ENCODE peak calls at places on chromosomes 12 and 14, in six cellular contexts. One of them, this sample, is unnamed.

GRCh38 chr14:44767646-44768173 is 194.0 kb downstream of the KLHL28 start:
- DNase-seq in CD8-positive, alpha-beta memory T cell: no peak
- DNase-seq in naive thymus-derived CD4-positive, alpha-beta T cell: no peak
- DNase-seq in fibroblast of lung: no peak
- DNase-seq in esophagus squamous epithelium: no peak
- DNase-seq in IMR-90: no peak
- DNase-seq in this sample: no peak

GRCh38 chr12:51959211-51959610 is 7.7 kb downstream of the ACVR1B start:
- DNase-seq in CD8-positive, alpha-beta memory T cell: no peak
- DNase-seq in IMR-90: peak; percentile 41
- DNase-seq in fibroblast of lung: no peak
- DNase-seq in esophagus squamous epithelium: no peak
- DNase-seq in naive thymus-derived CD4-positive, alpha-beta T cell: no peak
- DNase-seq in this sample: no peak

GRCh38 chr14:89630096-89630829 is 213.2 kb upstream of the FOXN3 start:
- DNase-seq in naive thymus-derived CD4-positive, alpha-beta T cell: no peak
- DNase-seq in CD8-positive, alpha-beta memory T cell: no peak
- DNase-seq in esophagus squamous epithelium: no peak
- DNase-seq in fibroblast of lung: peak; percentile 62
- DNase-seq in IMR-90: no peak
- DNase-seq in this sample: no peak

GRCh38 chr14:59278111-59278510 is 89.6 kb downstream of the DAAM1 start:
- DNase-seq in CD8-positive, alpha-beta memory T cell: no peak
- DNase-seq in naive thymus-derived CD4-positive, alpha-beta T cell: no peak
- DNase-seq in esophagus squamous epithelium: no peak
- DNase-seq in fibroblast of lung: peak; percentile 96
- DNase-seq in IMR-90: peak; percentile 94
- DNase-seq in this sample: no peak

GRCh38 chr12:65895759-65896656 is 71.7 kb downstream of the HMGA2 start:
- DNase-seq in IMR-90: no peak
- DNase-seq in fibroblast of lung: peak; percentile 69
- DNase-seq in naive thymus-derived CD4-positive, alpha-beta T cell: no peak
- DNase-seq in esophagus squamous epithelium: no peak
- DNase-seq in CD8-positive, alpha-beta memory T cell: no peak
- DNase-seq in this sample: no peak

GRCh38 chr12:99911967-99912366 is 72.8 kb downstream of the ANKS1B start:
- DNase-seq in naive thymus-derived CD4-positive, alpha-beta T cell: no peak
- DNase-seq in IMR-90: no peak
- DNase-seq in CD8-positive, alpha-beta memory T cell: no peak
- DNase-seq in esophagus squamous epithelium: no peak
- DNase-seq in fibroblast of lung: peak; percentile 22
- DNase-seq in this sample: no peak

GRCh38 chr14:75279153-75279738 is 618 bp downstream of the FOS start:
- DNase-seq in fibroblast of lung: peak; percentile 86
- DNase-seq in IMR-90: peak; percentile 83
- DNase-seq in naive thymus-derived CD4-positive, alpha-beta T cell: peak; percentile 85
- DNase-seq in esophagus squamous epithelium: no peak
- DNase-seq in CD8-positive, alpha-beta memory T cell: peak; percentile 80
- DNase-seq in this sample: peak; percentile 68

GRCh38 chr14:94046696-94047250 is 20.6 kb downstream of the OTUB2 start:
- DNase-seq in CD8-positive, alpha-beta memory T cell: no peak
- DNase-seq in fibroblast of lung: no peak
- DNase-seq in IMR-90: no peak
- DNase-seq in esophagus squamous epithelium: no peak
- DNase-seq in naive thymus-derived CD4-positive, alpha-beta T cell: no peak
- DNase-seq in this sample: no peak

GRCh38 chr12:67456281-67456918 is 187.2 kb downstream of the CAND1 start:
- DNase-seq in naive thymus-derived CD4-positive, alpha-beta T cell: no peak
- DNase-seq in fibroblast of lung: peak; percentile 90
- DNase-seq in CD8-positive, alpha-beta memory T cell: no peak
- DNase-seq in IMR-90: peak; percentile 77
- DNase-seq in esophagus squamous epithelium: no peak
- DNase-seq in this sample: no peak

GRCh38 chr14:68807148-68807600 is 14.3 kb upstream of the ZFP36L1 start:
- DNase-seq in esophagus squamous epithelium: no peak
- DNase-seq in IMR-90: peak; percentile 94
- DNase-seq in CD8-positive, alpha-beta memory T cell: no peak
- DNase-seq in naive thymus-derived CD4-positive, alpha-beta T cell: peak; percentile 33
- DNase-seq in fibroblast of lung: peak; percentile 83
- DNase-seq in this sample: no peak

GRCh38 chr12:50925342-50925651 is 27.0 kb upstream of the HIGD1C start:
- DNase-seq in fibroblast of lung: no peak
- DNase-seq in esophagus squamous epithelium: no peak
- DNase-seq in CD8-positive, alpha-beta memory T cell: no peak
- DNase-seq in IMR-90: no peak
- DNase-seq in naive thymus-derived CD4-positive, alpha-beta T cell: no peak
- DNase-seq in this sample: no peak

GRCh38 chr14:92544051-92544730 is 30.6 kb downstream of the RIN3 start:
- DNase-seq in naive thymus-derived CD4-positive, alpha-beta T cell: no peak
- DNase-seq in IMR-90: no peak
- DNase-seq in esophagus squamous epithelium: no peak
- DNase-seq in CD8-positive, alpha-beta memory T cell: no peak
- DNase-seq in fibroblast of lung: no peak
- DNase-seq in this sample: no peak

GRCh38 chr12:40819427-40820108 is 127.3 kb downstream of the CNTN1 start:
- DNase-seq in fibroblast of lung: no peak
- DNase-seq in esophagus squamous epithelium: no peak
- DNase-seq in CD8-positive, alpha-beta memory T cell: no peak
- DNase-seq in naive thymus-derived CD4-positive, alpha-beta T cell: no peak
- DNase-seq in IMR-90: no peak
- DNase-seq in this sample: no peak

GRCh38 chr14:33765251-33765650 is 185.6 kb downstream of the EGLN3 start:
- DNase-seq in CD8-positive, alpha-beta memory T cell: no peak
- DNase-seq in IMR-90: no peak
- DNase-seq in esophagus squamous epithelium: no peak
- DNase-seq in fibroblast of lung: peak; percentile 82
- DNase-seq in naive thymus-derived CD4-positive, alpha-beta T cell: no peak
- DNase-seq in this sample: no peak

GRCh38 chr12:14836336-14837210 is 6.8 kb downstream of the ART4 start:
- DNase-seq in esophagus squamous epithelium: no peak
- DNase-seq in CD8-positive, alpha-beta memory T cell: no peak
- DNase-seq in fibroblast of lung: peak; percentile 95
- DNase-seq in naive thymus-derived CD4-positive, alpha-beta T cell: no peak
- DNase-seq in IMR-90: peak; percentile 90
- DNase-seq in this sample: no peak

GRCh38 chr14:36579573-36580140 is 2.8 kb downstream of the NKX2-8 start:
- DNase-seq in esophagus squamous epithelium: no peak
- DNase-seq in naive thymus-derived CD4-positive, alpha-beta T cell: no peak
- DNase-seq in IMR-90: no peak
- DNase-seq in CD8-positive, alpha-beta memory T cell: no peak
- DNase-seq in fibroblast of lung: no peak
- DNase-seq in this sample: no peak

GRCh38 chr14:86296173-86296572 is 766.2 kb downstream of the FLRT2 start:
- DNase-seq in esophagus squamous epithelium: no peak
- DNase-seq in IMR-90: peak; percentile 80
- DNase-seq in naive thymus-derived CD4-positive, alpha-beta T cell: no peak
- DNase-seq in CD8-positive, alpha-beta memory T cell: no peak
- DNase-seq in fibroblast of lung: peak; percentile 7
- DNase-seq in this sample: no peak

GRCh38 chr12:93572712-93573551 is 457 bp downstream of the SOCS2 start:
- DNase-seq in IMR-90: peak; percentile 23
- DNase-seq in esophagus squamous epithelium: no peak
- DNase-seq in naive thymus-derived CD4-positive, alpha-beta T cell: peak; percentile 18
- DNase-seq in CD8-positive, alpha-beta memory T cell: peak; percentile 50
- DNase-seq in fibroblast of lung: peak; percentile 56
- DNase-seq in this sample: no peak

GRCh38 chr14:90619911-90620310 is 196.3 kb downstream of the TTC7B start:
- DNase-seq in esophagus squamous epithelium: no peak
- DNase-seq in CD8-positive, alpha-beta memory T cell: no peak
- DNase-seq in fibroblast of lung: no peak
- DNase-seq in naive thymus-derived CD4-positive, alpha-beta T cell: no peak
- DNase-seq in IMR-90: no peak
- DNase-seq in this sample: no peak

GRCh38 chr12:56098592-56098991 is 5.8 kb upstream of the PA2G4 start:
- DNase-seq in CD8-positive, alpha-beta memory T cell: no peak
- DNase-seq in esophagus squamous epithelium: no peak
- DNase-seq in IMR-90: no peak
- DNase-seq in naive thymus-derived CD4-positive, alpha-beta T cell: no peak
- DNase-seq in fibroblast of lung: no peak
- DNase-seq in this sample: no peak

GRCh38 chr14:90816686-90817436 is 631 bp upstream of the TTC7B start:
- DNase-seq in naive thymus-derived CD4-positive, alpha-beta T cell: no peak
- DNase-seq in fibroblast of lung: no peak
- DNase-seq in CD8-positive, alpha-beta memory T cell: no peak
- DNase-seq in IMR-90: no peak
- DNase-seq in esophagus squamous epithelium: no peak
- DNase-seq in this sample: no peak

GRCh38 chr12:57864811-57865751 is 18.6 kb upstream of the CTDSP2 start:
- DNase-seq in esophagus squamous epithelium: no peak
- DNase-seq in fibroblast of lung: peak; percentile 86
- DNase-seq in CD8-positive, alpha-beta memory T cell: peak; percentile 57
- DNase-seq in IMR-90: peak; percentile 77
- DNase-seq in naive thymus-derived CD4-positive, alpha-beta T cell: no peak
- DNase-seq in this sample: peak; percentile 49

GRCh38 chr12:18967814-18968213 is 161.7 kb upstream of the PLEKHA5 start:
- DNase-seq in CD8-positive, alpha-beta memory T cell: no peak
- DNase-seq in fibroblast of lung: peak; percentile 48
- DNase-seq in IMR-90: no peak
- DNase-seq in esophagus squamous epithelium: no peak
- DNase-seq in naive thymus-derived CD4-positive, alpha-beta T cell: no peak
- DNase-seq in this sample: no peak

GRCh38 chr12:96198970-96199369 is 4.8 kb downstream of the ELK3 start:
- DNase-seq in naive thymus-derived CD4-positive, alpha-beta T cell: peak; percentile 32
- DNase-seq in CD8-positive, alpha-beta memory T cell: no peak
- DNase-seq in esophagus squamous epithelium: no peak
- DNase-seq in fibroblast of lung: peak; percentile 95
- DNase-seq in IMR-90: peak; percentile 96
- DNase-seq in this sample: no peak

DNA sequence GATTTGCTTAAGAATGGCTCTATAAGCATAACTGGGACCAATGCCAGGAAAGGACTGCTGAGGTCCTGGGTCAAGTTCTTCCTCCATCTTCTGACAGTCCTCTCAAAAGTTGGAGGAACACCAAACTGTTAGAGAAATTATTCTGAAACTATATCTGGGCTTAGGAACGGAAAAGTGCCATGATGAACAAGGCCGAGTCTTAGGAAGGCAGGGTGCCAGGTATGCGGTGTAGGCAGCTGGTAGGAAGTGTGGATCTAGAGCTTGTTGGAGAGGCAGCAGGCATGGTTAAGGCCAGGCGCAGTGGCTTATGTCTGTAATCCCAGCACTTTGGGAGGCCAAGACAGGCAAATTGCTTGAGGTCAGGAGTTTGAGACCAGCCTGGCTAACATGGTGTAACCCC is 7.7 kb downstream of the GNPTAB start:
- DNase-seq in esophagus squamous epithelium: no peak
- DNase-seq in fibroblast of lung: no peak
- DNase-seq in naive thymus-derived CD4-positive, alpha-beta T cell: no peak
- DNase-seq in CD8-positive, alpha-beta memory T cell: no peak
- DNase-seq in IMR-90: no peak
- DNase-seq in this sample: no peak
- H3K27ac ChIP-seq in esophagus squamous epithelium: no peak overlapping the region
- H3K27ac ChIP-seq in fibroblast of lung: no peak overlapping the region
- H3K27ac ChIP-seq in naive thymus-derived CD4-positive, alpha-beta T cell: no peak overlapping the region
- H3K27ac ChIP-seq in CD8-positive, alpha-beta memory T cell: no peak overlapping the region
- H3K27ac ChIP-seq in IMR-90: no peak overlapping the region
- H3K27ac ChIP-seq in this sample: no peak overlapping the region

DNA sequence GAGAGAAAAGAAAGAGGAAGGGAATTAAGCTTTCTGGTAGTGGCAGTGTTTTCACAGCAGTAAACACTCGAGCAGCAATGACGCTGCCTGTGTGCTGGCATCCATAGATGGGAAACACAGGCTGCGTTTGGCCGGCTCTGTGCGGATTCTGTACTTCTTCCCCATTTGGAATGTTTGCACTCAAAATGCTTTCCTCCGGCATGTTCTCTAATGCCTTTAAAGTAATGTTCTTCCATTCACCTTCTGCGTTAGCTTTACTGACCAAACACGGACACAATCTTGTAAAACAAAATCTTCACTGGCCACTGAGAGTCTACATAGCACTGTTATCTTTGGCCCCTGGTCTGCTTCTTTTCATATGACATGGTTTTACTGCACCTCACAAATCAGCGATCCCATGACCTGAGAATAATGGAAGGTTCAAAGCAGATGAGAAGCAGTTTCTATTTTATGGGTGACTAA is 31.4 kb downstream of the DCP1B start:
- DNase-seq in naive thymus-derived CD4-positive, alpha-beta T cell: no peak
- DNase-seq in IMR-90: peak; percentile 63
- DNase-seq in esophagus squamous epithelium: no peak
- DNase-seq in CD8-positive, alpha-beta memory T cell: no peak
- DNase-seq in fibroblast of lung: peak; percentile 54
- DNase-seq in this sample: no peak
- H3K27ac ChIP-seq in naive thymus-derived CD4-positive, alpha-beta T cell: no peak overlapping the region
- H3K27ac ChIP-seq in IMR-90: peak overlapping the region; percentile 33
- H3K27ac ChIP-seq in esophagus squamous epithelium: peak overlapping the region; percentile 81
- H3K27ac ChIP-seq in CD8-positive, alpha-beta memory T cell: no peak overlapping the region
- H3K27ac ChIP-seq in fibroblast of lung: peak overlapping the region; percentile 76
- H3K27ac ChIP-seq in this sample: no peak overlapping the region

GRCh38 chr14:66790101-66790500 is 282.2 kb downstream of the GPHN start:
- DNase-seq in IMR-90: no peak
- DNase-seq in esophagus squamous epithelium: no peak
- DNase-seq in fibroblast of lung: no peak
- DNase-seq in naive thymus-derived CD4-positive, alpha-beta T cell: no peak
- DNase-seq in CD8-positive, alpha-beta memory T cell: no peak
- DNase-seq in this sample: no peak
- H3K27ac ChIP-seq in IMR-90: no peak overlapping the region
- H3K27ac ChIP-seq in esophagus squamous epithelium: no peak overlapping the region
- H3K27ac ChIP-seq in fibroblast of lung: no peak overlapping the region
- H3K27ac ChIP-seq in naive thymus-derived CD4-positive, alpha-beta T cell: no peak overlapping the region
- H3K27ac ChIP-seq in CD8-positive, alpha-beta memory T cell: no peak overlapping the region
- H3K27ac ChIP-seq in this sample: no peak overlapping the region

GRCh38 chr12:62898568-62898967 is 36.4 kb downstream of the PPM1H start:
- DNase-seq in naive thymus-derived CD4-positive, alpha-beta T cell: no peak
- DNase-seq in esophagus squamous epithelium: no peak
- DNase-seq in fibroblast of lung: no peak
- DNase-seq in IMR-90: no peak
- DNase-seq in CD8-positive, alpha-beta memory T cell: no peak
- DNase-seq in this sample: no peak

GRCh38 chr12:62895351-62895750 is 39.6 kb downstream of the PPM1H start:
- DNase-seq in fibroblast of lung: no peak
- DNase-seq in IMR-90: no peak
- DNase-seq in CD8-positive, alpha-beta memory T cell: no peak
- DNase-seq in naive thymus-derived CD4-positive, alpha-beta T cell: no peak
- DNase-seq in esophagus squamous epithelium: no peak
- DNase-seq in this sample: no peak

GRCh38 chr12:62903151-62903550 is 31.8 kb downstream of the PPM1H start:
- DNase-seq in naive thymus-derived CD4-positive, alpha-beta T cell: no peak
- DNase-seq in fibroblast of lung: no peak
- DNase-seq in IMR-90: no peak
- DNase-seq in CD8-positive, alpha-beta memory T cell: no peak
- DNase-seq in esophagus squamous epithelium: no peak
- DNase-seq in this sample: no peak

GRCh38 chr12:62899568-62900390 is 35.2 kb downstream of the PPM1H start:
- DNase-seq in esophagus squamous epithelium: no peak
- DNase-seq in naive thymus-derived CD4-positive, alpha-beta T cell: no peak
- DNase-seq in fibroblast of lung: no peak
- DNase-seq in CD8-positive, alpha-beta memory T cell: no peak
- DNase-seq in IMR-90: no peak
- DNase-seq in this sample: no peak

DNA sequence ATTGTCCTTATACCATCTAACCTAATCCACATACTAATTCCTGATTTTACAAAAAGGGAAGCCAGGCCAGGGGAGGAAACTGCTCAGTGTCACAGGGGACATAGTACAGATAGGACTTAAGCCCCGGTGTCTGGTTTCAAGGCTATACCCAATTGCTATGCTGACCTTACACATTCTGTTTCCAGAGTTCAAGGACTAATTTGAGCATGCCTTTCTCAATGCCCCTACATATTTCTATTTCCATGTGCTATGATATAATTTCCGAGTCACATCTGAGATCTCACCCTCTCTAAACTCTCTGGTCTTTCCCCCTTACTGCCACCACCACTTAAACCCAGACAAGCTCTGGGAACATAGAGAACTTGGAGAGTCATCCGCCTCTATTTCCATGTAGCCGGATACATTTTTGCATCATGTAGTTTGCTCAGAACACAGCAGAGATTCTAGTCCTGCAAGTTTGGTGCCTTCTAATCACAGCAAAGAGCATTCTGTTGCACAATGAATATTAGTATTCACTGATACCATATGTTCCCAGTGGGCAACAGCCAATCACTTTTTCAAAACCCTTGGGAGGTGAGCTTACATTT is 34.2 kb downstream of the PPM1H start:
- DNase-seq in esophagus squamous epithelium: no peak
- DNase-seq in CD8-positive, alpha-beta memory T cell: no peak
- DNase-seq in naive thymus-derived CD4-positive, alpha-beta T cell: no peak
- DNase-seq in IMR-90: no peak
- DNase-seq in fibroblast of lung: no peak
- DNase-seq in this sample: no peak
- H3K27ac ChIP-seq in esophagus squamous epithelium: no peak overlapping the region
- H3K27ac ChIP-seq in CD8-positive, alpha-beta memory T cell: no peak overlapping the region
- H3K27ac ChIP-seq in naive thymus-derived CD4-positive, alpha-beta T cell: no peak overlapping the region
- H3K27ac ChIP-seq in IMR-90: no peak overlapping the region
- H3K27ac ChIP-seq in fibroblast of lung: no peak overlapping the region
- H3K27ac ChIP-seq in this sample: peak overlapping the region; percentile 49

This sample was measured in substantia nigra.